ENCODE peak calls at places on chromosome 20, in four cellular contexts. M is IMR-90, C is right atrium auricular region, V is upper lobe of right lung. U is an unnamed sample.

GRCh38 chr20:32539817-32540675 is 45.1 kb downstream of the NOL4L start:
- DNase-seq in M (no peak), C (no peak), V (no peak), U (no peak)

GRCh38 chr20:50590348-50590664 is 80.1 kb downstream of the PTPN1 start:
- DNase-seq in M (no peak), C (no peak), V (no peak), U (no peak)

GRCh38 chr20:19626896-19627295 is 131.2 kb upstream of the RIN2 start:
- DNase-seq in M (peak), C (no peak), V (no peak), U (no peak)

GRCh38 chr20:47293524-47294157 is 62.9 kb downstream of the ZMYND8 start:
- DNase-seq in M (no peak), C (peak), V (no peak), U (no peak)

GRCh38 chr20:2417142-2417541 is 36.4 kb downstream of the TGM6 start:
- DNase-seq in M (no peak), C (peak), V (no peak), U (no peak)

GRCh38 chr20:14951707-14952106 is 614.3 kb upstream of the FLRT3 start:
- DNase-seq in M (no peak), C (no peak), V (no peak), U (no peak)

GRCh38 chr20:19045366-19045765 is 167.1 kb upstream of the SLC24A3 start:
- DNase-seq in M (no peak), C (no peak), V (no peak), U (no peak)

GRCh38 chr20:62141397-62142251 is 1.6 kb downstream of the PSMA7 start:
- DNase-seq in M (peak), C (no peak), V (no peak), U (no peak)

GRCh38 chr20:16587066-16587465 is 13.8 kb upstream of the KIF16B start:
- DNase-seq in M (no peak), C (no peak), V (no peak), U (no peak)

GRCh38 chr20:38116409-38117165 is 48.5 kb downstream of the TGM2 start:
- DNase-seq in M (no peak), C (no peak), V (no peak), U (no peak)

GRCh38 chr20:8853805-8854338 is 215.0 kb upstream of the PLCB4 start:
- DNase-seq in M (peak), C (no peak), V (no peak), U (no peak)

GRCh38 chr20:44089987-44090674 is 96.9 kb downstream of the JPH2 start:
- DNase-seq in M (peak), C (no peak), V (no peak), U (no peak)

GRCh38 chr20:44085616-44086434 is 101.2 kb downstream of the JPH2 start:
- DNase-seq in M (no peak), C (no peak), V (no peak), U (no peak)

GRCh38 chr20:44087051-44087856 is 99.7 kb downstream of the JPH2 start:
- DNase-seq in M (no peak), C (no peak), V (no peak), U (no peak)

GRCh38 chr20:44084891-44085290 is 102.1 kb downstream of the JPH2 start:
- DNase-seq in M (no peak), C (peak), V (no peak), U (no peak)

GRCh38 chr20:44087857-44088120 is 99.2 kb downstream of the JPH2 start:
- DNase-seq in M (no peak), C (no peak), V (no peak), U (no peak)
- H3K27ac ChIP-seq in M (no peak), C (no peak), V (no peak), U (no peak)

GRCh38 chr20:6767536-6768227 is at the start of gene BMP2:
- DNase-seq in M (peak), C (no peak), V (peak), U (peak)
- H3K4me3 ChIP-seq in M (peak), C (peak), V (peak), U (peak)

GRCh38 chr20:43563429-43563828 is 4.6 kb downstream of the SGK2 start:
- DNase-seq in M (no peak), C (no peak), V (no peak), U (no peak)

GRCh38 chr20:43560974-43561373 is 2.1 kb downstream of the SGK2 start:
- DNase-seq in M (no peak), C (no peak), V (no peak), U (no peak)

GRCh38 chr20:43559588-43559987 is 761 bp downstream of the SGK2 start:
- DNase-seq in M (no peak), C (no peak), V (no peak), U (no peak)

GRCh38 chr20:43558412-43559146 is at the start of gene SGK2:
- DNase-seq in M (peak), C (no peak), V (peak), U (no peak)

GRCh38 chr20:43559147-43559477 is 285 bp downstream of the SGK2 start:
- DNase-seq in M (no peak), C (no peak), V (no peak), U (no peak)
- H3K27ac ChIP-seq in M (no peak), C (no peak), V (no peak), U (no peak)

GRCh38 chr20:53881362-53881761 is 189.0 kb downstream of the BCAS1 start:
- DNase-seq in M (no peak), C (no peak), V (no peak), U (no peak)
- H3K4me3 ChIP-seq in M (no peak), C (no peak), V (no peak), U (no peak)

DNA sequence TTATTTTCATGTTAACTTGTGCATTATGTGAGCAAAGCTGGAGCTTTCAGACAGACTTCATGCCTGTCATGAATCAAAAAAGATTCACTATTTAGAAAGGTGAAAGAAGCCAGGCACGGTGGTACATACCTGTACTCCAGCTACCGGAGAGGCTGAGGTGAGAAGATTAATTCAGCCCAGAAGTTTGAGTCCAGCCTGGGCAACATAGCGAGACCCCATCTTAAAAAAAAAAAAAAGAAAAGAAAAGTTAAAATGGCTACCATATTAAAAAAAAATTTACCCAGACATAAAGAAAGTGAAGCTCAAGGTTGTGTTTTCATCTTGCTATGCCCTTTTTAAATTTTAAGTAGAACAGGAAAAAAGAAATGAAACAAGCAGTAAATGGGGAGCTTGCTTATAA is 889 bp downstream of the CASS4 start:
- DNase-seq in M (no peak), C (no peak), V (no peak), U (no peak)
- H3K27ac ChIP-seq in M (peak), C (peak), V (peak), U (no peak)

DNA sequence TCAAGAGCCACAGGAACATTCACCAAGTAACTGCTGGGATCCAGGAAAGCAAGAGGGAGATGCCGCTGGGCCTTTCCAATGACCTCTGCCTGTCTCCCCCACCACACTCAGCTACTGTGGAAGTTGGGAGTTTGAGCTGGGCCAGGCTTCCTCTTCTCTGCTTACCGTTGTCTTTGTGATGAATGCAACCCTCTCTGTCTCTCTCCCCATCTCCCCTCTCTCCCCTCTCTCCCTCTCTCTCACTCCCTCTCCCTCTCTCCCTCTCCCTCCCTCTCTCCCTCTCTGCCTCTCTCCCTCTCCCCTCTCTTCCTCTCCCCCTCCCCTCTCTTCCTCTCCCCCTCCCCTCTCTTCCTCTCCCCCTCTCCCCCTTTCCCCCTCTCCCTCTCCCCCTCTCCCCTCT is 54.8 kb downstream of the EDN3 start:
- DNase-seq in M (no peak), C (no peak), V (no peak), U (no peak)
- H3K4me3 ChIP-seq in M (no peak), C (no peak), V (no peak), U (no peak)

U was measured in coronary artery.